ENCODE peak calls at places on chromosomes 7 and 10, in four cellular contexts. L is lung, M is PC-9, S is upper lobe of left lung. V is an unnamed sample.

GRCh38 chr10:72061491-72061890 is 26.9 kb downstream of the SPOCK2 start:
- DNase-seq in L (no peak), M (no peak), S (no peak), V (no peak)

GRCh38 chr10:3119796-3120459 is 52.6 kb downstream of the PFKP start:
- DNase-seq in L (no peak), M (no peak), S (no peak), V (no peak)

GRCh38 chr7:76191783-76192240 is 9.9 kb upstream of the SRRM3 start:
- DNase-seq in L (no peak), M (peak; percentile 53), S (no peak), V (no peak)

GRCh38 chr10:3067045-3067858 is at the start of gene PFKP:
- DNase-seq in L (no peak), M (no peak), S (peak; percentile 91), V (no peak)

GRCh38 chr7:5396542-5396941 is 27.1 kb downstream of the TNRC18 start:
- DNase-seq in L (peak; percentile 62), M (peak; percentile 47), S (no peak), V (no peak)

GRCh38 chr7:534075-534474 is 14.4 kb upstream of the PDGFA start:
- DNase-seq in L (no peak), M (no peak), S (no peak), V (no peak)

GRCh38 chr10:71996598-71997371 is 32.6 kb downstream of the CHST3 start:
- DNase-seq in L (no peak), M (no peak), S (no peak), V (no peak)

GRCh38 chr10:72239409-72239808 is 23.3 kb upstream of the ASCC1 start:
- DNase-seq in L (no peak), M (no peak), S (no peak), V (no peak)

GRCh38 chr10:31315453-31315852 is 3.6 kb upstream of the ZEB1 start:
- DNase-seq in L (no peak), M (no peak), S (no peak), V (no peak)

GRCh38 chr7:151174246-151175046 is 7.0 kb upstream of the GBX1 start:
- DNase-seq in L (no peak), M (no peak), S (peak; percentile 89), V (no peak)

GRCh38 chr7:74625446-74625845 is 32.1 kb upstream of the GTF2I start:
- DNase-seq in L (no peak), M (peak; percentile 50), S (no peak), V (no peak)

GRCh38 chr7:11182736-11183135 is 209.1 kb downstream of the PHF14 start:
- DNase-seq in L (no peak), M (no peak), S (no peak), V (no peak)

GRCh38 chr7:90595341-90595800 is 750 bp upstream of the CDK14 start:
- DNase-seq in L (peak; percentile 32), M (no peak), S (no peak), V (no peak)

GRCh38 chr7:36984051-36984492 is 259.8 kb upstream of the AOAH start:
- DNase-seq in L (no peak), M (no peak), S (no peak), V (no peak)

GRCh38 chr10:119526606-119527592 is 15.6 kb downstream of the RGS10 start:
- DNase-seq in L (no peak), M (no peak), S (no peak), V (no peak)

GRCh38 chr10:112000466-112000865 is 183.1 kb downstream of the GPAM start:
- DNase-seq in L (no peak), M (no peak), S (no peak), V (no peak)

GRCh38 chr10:100006241-100006886 is 3.4 kb downstream of the DNMBP start:
- DNase-seq in L (no peak), M (peak; percentile 93), S (no peak), V (no peak)

GRCh38 chr10:110209926-110210662 is 2.7 kb downstream of the MXI1 start:
- DNase-seq in L (no peak), M (no peak), S (peak; percentile 92), V (peak; percentile 92)

GRCh38 chr7:90603346-90603745 is 7.2 kb downstream of the CDK14 start:
- DNase-seq in L (no peak), M (no peak), S (no peak), V (no peak)

GRCh38 chr10:132319853-132320669 is 11.9 kb upstream of the LRRC27 start:
- DNase-seq in L (no peak), M (peak; percentile 69), S (no peak), V (no peak)

GRCh38 chr10:102715880-102716279 is 1.4 kb downstream of the SFXN2 start:
- DNase-seq in L (no peak), M (no peak), S (no peak), V (no peak)

GRCh38 chr10:33238643-33239042 is 95.8 kb downstream of the NRP1 start:
- DNase-seq in L (no peak), M (peak; percentile 75), S (no peak), V (peak; percentile 3)

GRCh38 chr10:64350665-64351064 is 829.5 kb downstream of the REEP3 start:
- DNase-seq in L (no peak), M (no peak), S (no peak), V (no peak)

GRCh38 chr10:46540412-46541016 is 15.9 kb downstream of the GPRIN2 start:
- DNase-seq in L (no peak), M (no peak), S (no peak), V (no peak)

GRCh38 chr10:44424953-44425352 is 40.1 kb upstream of the CXCL12 start:
- DNase-seq in L (no peak), M (no peak), S (peak; percentile 32), V (no peak)

GRCh38 chr7:115229401-115230083 is 307.6 kb downstream of the MDFIC start:
- DNase-seq in L (no peak), M (no peak), S (no peak), V (no peak)

GRCh38 chr7:94439893-94440381 is 45.2 kb downstream of the COL1A2 start:
- DNase-seq in L (no peak), M (no peak), S (no peak), V (no peak)

GRCh38 chr10:100038561-100039071 is 28.9 kb upstream of the DNMBP start:
- DNase-seq in L (no peak), M (no peak), S (no peak), V (no peak)

GRCh38 chr7:83936056-83936703 is 258.4 kb downstream of the SEMA3A start:
- DNase-seq in L (peak; percentile 49), M (peak; percentile 49), S (no peak), V (no peak)

GRCh38 chr7:34759477-34760125 is 101.6 kb downstream of the NPSR1 start:
- DNase-seq in L (no peak), M (no peak), S (no peak), V (no peak)

GRCh38 chr7:11130012-11130411 is 156.3 kb downstream of the PHF14 start:
- DNase-seq in L (no peak), M (no peak), S (no peak), V (no peak)

GRCh38 chr10:132613566-132614348 is 76.2 kb downstream of the INPP5A start:
- DNase-seq in L (no peak), M (no peak), S (no peak), V (no peak)

GRCh38 chr7:47979832-47980181 is 392 bp upstream of the HUS1 start:
- DNase-seq in L (no peak), M (no peak), S (no peak), V (no peak)

GRCh38 chr7:36278767-36279171 is 110.9 kb upstream of the ANLN start:
- DNase-seq in L (no peak), M (peak; percentile 67), S (no peak), V (peak; percentile 57)

DNA sequence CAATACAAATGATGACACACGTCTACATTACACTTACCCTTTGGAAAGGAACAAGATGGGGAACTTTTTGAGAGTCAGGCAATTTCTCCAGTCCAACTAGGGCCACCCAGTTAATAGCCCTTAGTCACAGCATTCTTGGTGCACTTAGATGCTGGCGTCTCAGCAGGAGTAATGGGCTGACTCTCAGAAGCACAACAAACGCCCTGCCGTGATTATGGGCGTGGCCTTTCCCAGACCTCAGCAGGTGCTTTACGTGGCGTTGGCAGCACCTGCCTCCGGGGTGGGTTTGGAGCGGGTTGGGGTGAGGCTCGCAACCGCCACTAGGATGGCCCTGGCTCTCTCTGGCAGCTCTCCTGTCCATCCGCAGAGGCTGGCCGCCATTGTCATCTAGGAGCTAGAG is 147.6 kb upstream of the SHH start:
- DNase-seq in L (no peak), M (peak; percentile 91), S (no peak), V (peak; percentile 88)
- H3K4me1 ChIP-seq in L (no peaks in the 10 kb centered on the region), M (peaks cover 45% of the 10 kb centered on the region), S (no peaks in the 10 kb centered on the region), V (no peaks in the 10 kb centered on the region)

DNA sequence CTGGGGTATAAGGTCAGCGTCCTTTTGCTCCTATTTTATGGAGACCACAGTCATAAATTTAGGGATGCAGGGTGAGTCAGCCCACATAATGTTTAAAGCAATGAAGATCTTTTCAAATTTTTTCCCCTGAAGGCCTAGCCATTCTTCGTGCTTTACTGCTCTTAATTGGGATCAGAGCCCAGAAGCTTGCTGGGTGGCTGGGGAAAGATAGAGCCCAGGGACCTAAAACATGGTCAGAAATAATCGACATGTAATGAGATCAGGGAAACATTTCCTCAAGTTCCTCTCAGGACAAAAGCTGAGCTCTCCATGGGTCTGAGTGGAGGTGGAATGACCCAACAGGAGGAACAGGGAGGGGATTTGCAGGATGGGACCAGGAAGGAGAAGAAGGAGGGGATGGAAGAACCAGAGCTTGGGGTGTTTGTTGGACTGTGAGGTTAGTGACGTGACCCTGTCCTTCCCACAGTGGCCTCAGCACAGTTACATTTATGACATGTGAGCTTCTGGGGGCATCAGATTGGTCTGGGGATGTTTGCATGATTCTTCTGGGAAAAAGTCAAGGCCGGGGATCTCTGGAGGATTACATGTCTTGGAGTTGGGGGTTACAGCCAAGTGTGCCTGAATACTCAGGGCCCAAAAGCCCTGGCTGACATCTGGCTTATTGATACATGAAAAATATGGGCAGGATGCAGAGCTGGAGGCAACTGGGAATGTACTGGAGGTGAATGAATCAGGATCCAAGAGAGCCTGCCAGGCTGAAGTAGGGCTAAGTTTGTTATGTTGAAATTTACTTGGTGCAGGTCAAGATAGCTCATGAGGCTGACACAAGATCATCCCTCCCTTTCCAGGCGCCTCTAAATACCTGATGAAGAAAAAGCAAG is 477.9 kb downstream of the RPS24 start:
- DNase-seq in L (peak; percentile 18), M (no peak), S (no peak), V (peak; percentile 89)
- H3K4me1 ChIP-seq in L (no peaks in the 10 kb centered on the region), M (no peaks in the 10 kb centered on the region), S (no peaks in the 10 kb centered on the region), V (peaks cover 89% of the 10 kb centered on the region)

DNA sequence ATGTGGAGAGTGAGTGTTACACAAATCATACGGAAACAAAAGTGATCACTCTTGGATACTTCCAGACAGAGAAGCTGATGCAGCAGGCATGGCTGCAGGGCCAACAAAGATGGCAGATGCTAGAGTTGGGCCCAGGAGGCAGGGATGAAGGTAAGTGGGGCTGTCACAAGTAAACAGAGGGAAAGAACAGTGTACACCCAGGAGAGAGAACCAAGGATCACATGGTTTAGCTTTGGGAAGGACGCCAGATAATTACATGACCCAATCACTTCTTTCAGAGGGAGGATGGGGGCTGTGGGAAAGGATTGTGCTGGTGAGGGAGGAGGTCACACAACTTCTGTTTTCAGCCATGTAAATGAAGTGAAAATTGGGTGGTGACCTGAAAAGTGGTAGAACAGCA is 179.4 kb upstream of the NAMPT start:
- DNase-seq in L (no peak), M (no peak), S (no peak), V (no peak)
- H3K4me1 ChIP-seq in L (no peaks in the 10 kb centered on the region), M (peaks cover 40% of the 10 kb centered on the region), S (peaks cover 19% of the 10 kb centered on the region), V (peaks cover 40% of the 10 kb centered on the region)

GRCh38 chr10:69409968-69410367 is 6.8 kb downstream of the TACR2 start:
- DNase-seq in L (no peak), M (no peak), S (no peak), V (no peak)

GRCh38 chr10:69412232-69412631 is 4.5 kb downstream of the TACR2 start:
- DNase-seq in L (no peak), M (no peak), S (no peak), V (no peak)

GRCh38 chr10:69413221-69413865 is 3.4 kb downstream of the TACR2 start:
- DNase-seq in L (no peak), M (no peak), S (no peak), V (peak; percentile 95)

GRCh38 chr10:69410487-69410886 is 6.2 kb downstream of the TACR2 start:
- DNase-seq in L (no peak), M (no peak), S (no peak), V (no peak)

GRCh38 chr10:69411476-69411875 is 5.2 kb downstream of the TACR2 start:
- DNase-seq in L (no peak), M (no peak), S (no peak), V (no peak)
- H3K4me1 ChIP-seq in L (peaks cover 13% of the 10 kb centered on the region), M (peaks cover 26% of the 10 kb centered on the region), S (peaks cover 30% of the 10 kb centered on the region), V (peaks cover 33% of the 10 kb centered on the region)